ENCODE peak calls at places on chromosomes 3 and 15, in five cellular contexts. C, O, U, R and I are unnamed samples.

GRCh38 chr15:44286814-44287555 is 1.5 kb upstream of the GOLM2 start:
- DNase-seq in R (no peak), O (peak), U (no peak), C (peak), I (peak)

GRCh38 chr3:148861277-148861869 is 3.7 kb upstream of the CPA3 start:
- DNase-seq in C (peak), O (peak), U (no peak), R (peak), I (peak)

GRCh38 chr3:18424862-18425640 is at the start of gene SATB1:
- DNase-seq in U (peak), C (peak), O (peak), R (peak), I (no peak)

GRCh38 chr3:41581700-41582099 is 380.2 kb downstream of the ULK4 start:
- DNase-seq in O (no peak), U (no peak), C (no peak), R (no peak), I (no peak)

GRCh38 chr3:66604476-66604875 is 103.7 kb upstream of the LRIG1 start:
- DNase-seq in U (no peak), O (no peak), C (no peak), R (no peak), I (no peak)

GRCh38 chr3:57127849-57128566 is 37.1 kb downstream of the IL17RD start:
- DNase-seq in C (peak), O (peak), R (peak), U (no peak), I (no peak)

GRCh38 chr3:8846176-8846575 is 76.8 kb upstream of the OXTR start:
- DNase-seq in C (no peak), R (no peak), O (no peak), U (no peak), I (no peak)

GRCh38 chr15:58070801-58071418 is 5.4 kb upstream of the ALDH1A2 start:
- DNase-seq in C (peak), O (peak), R (peak), U (no peak), I (peak)

GRCh38 chr3:149538371-149538770 is 63.9 kb downstream of the TM4SF4 start:
- DNase-seq in C (no peak), R (no peak), O (no peak), U (no peak), I (no peak)

GRCh38 chr3:165837058-165837525 is at the start of gene BCHE:
- DNase-seq in U (no peak), R (no peak), O (peak), C (peak), I (peak)

GRCh38 chr3:49924683-49925082 is 4.9 kb downstream of the MON1A start:
- DNase-seq in R (peak), O (no peak), U (no peak), C (peak), I (no peak)

GRCh38 chr15:39553947-39554731 is 26.7 kb upstream of the THBS1 start:
- DNase-seq in C (no peak), O (no peak), R (no peak), U (no peak), I (no peak)

GRCh38 chr3:177603137-177603603 is 405.9 kb upstream of the TBL1XR1 start:
- DNase-seq in R (no peak), C (no peak), U (no peak), O (no peak), I (no peak)

GRCh38 chr15:73321496-73322344 is 47.0 kb downstream of the HCN4 start:
- DNase-seq in O (no peak), C (no peak), R (no peak), U (no peak), I (no peak)

GRCh38 chr15:51768018-51768417 is 16.6 kb downstream of the TMOD2 start:
- DNase-seq in O (no peak), C (no peak), R (no peak), U (no peak), I (no peak)

GRCh38 chr15:75164625-75165024 is 37.1 kb upstream of the C15orf39 start:
- DNase-seq in U (no peak), C (no peak), R (no peak), O (no peak), I (no peak)

GRCh38 chr3:151008699-151009098 is 36.2 kb upstream of the CLRN1 start:
- DNase-seq in R (peak), O (peak), C (peak), U (no peak), I (peak)

GRCh38 chr3:117763561-117763960 is 1054.0 kb downstream of the TUSC7 start:
- DNase-seq in R (no peak), C (no peak), U (no peak), O (peak), I (no peak)

GRCh38 chr3:68441054-68441453 is 491.3 kb downstream of the TAFA4 start:
- DNase-seq in O (no peak), U (no peak), R (no peak), C (no peak), I (no peak)

GRCh38 chr3:8366214-8366613 is 135.4 kb upstream of the LMCD1 start:
- DNase-seq in O (no peak), R (no peak), C (no peak), U (no peak), I (peak)